ENCODE peak calls at places on chromosome 11, in ten cellular contexts. U, R, A, G, F, H, J, E, B and N are unnamed samples.
A peak's percentile ranks its signal among the peaks of the same experiment; 100 is the strongest.

GRCh38 chr11:2673871-2674471 is 25.8 kb downstream of the KCNQ1OT1 start:
- DNase-seq in U (no peak), R (no peak), A (peak; percentile 4), G (peak; percentile 24), F (no peak), H (peak; percentile 26), J (peak; percentile 62), E (no peak), B (no peak), N (no peak)

GRCh38 chr11:35367491-35367890 is 51.9 kb downstream of the SLC1A2 start:
- DNase-seq in U (peak; percentile 92), R (no peak), A (no peak), G (no peak), F (peak; percentile 56), H (no peak), J (no peak), E (peak; percentile 78), B (peak; percentile 38), N (peak; percentile 77)

GRCh38 chr11:76626921-76627391 is 43.6 kb downstream of the LRRC32 start:
- DNase-seq in U (peak; percentile 29), R (peak; percentile 84), A (no peak), G (no peak), F (no peak), H (no peak), J (no peak), E (no peak), B (peak; percentile 78), N (peak; percentile 87)

GRCh38 chr11:130512662-130513061 is 64.2 kb downstream of the ADAMTS15 start:
- DNase-seq in U (no peak), R (no peak), A (peak; percentile 32), G (no peak), F (no peak), H (no peak), J (no peak), E (no peak), B (no peak), N (no peak)

GRCh38 chr11:116963813-116964212 is 126.4 kb upstream of the APOA1 start:
- DNase-seq in U (no peak), R (no peak), A (no peak), G (no peak), F (no peak), H (no peak), J (no peak), E (no peak), B (no peak), N (peak; percentile 12)

GRCh38 chr11:43515090-43515489 is 156.4 kb downstream of the TTC17 start:
- DNase-seq in U (no peak), R (peak; percentile 6), A (peak; percentile 65), G (no peak), F (no peak), H (no peak), J (no peak), E (no peak), B (no peak), N (no peak)

GRCh38 chr11:132840220-132840619 is 692.1 kb downstream of the OPCML start:
- DNase-seq in U (no peak), R (no peak), A (no peak), G (no peak), F (no peak), H (no peak), J (no peak), E (no peak), B (no peak), N (no peak)

GRCh38 chr11:66918751-66919150 is 39.4 kb downstream of the PC start:
- DNase-seq in U (no peak), R (no peak), A (no peak), G (no peak), F (no peak), H (no peak), J (no peak), E (no peak), B (no peak), N (no peak)

GRCh38 chr11:25733777-25734176 is 598.2 kb upstream of the ANO3 start:
- DNase-seq in U (no peak), R (no peak), A (no peak), G (no peak), F (peak; percentile 2), H (no peak), J (no peak), E (peak; percentile 34), B (no peak), N (no peak)

GRCh38 chr11:134252539-134253188 is 488 bp downstream of the THYN1 start:
- DNase-seq in U (peak; percentile 57), R (peak; percentile 47), A (peak; percentile 14), G (no peak), F (peak; percentile 45), H (no peak), J (peak; percentile 82), E (no peak), B (no peak), N (peak; percentile 47)

GRCh38 chr11:117199061-117199915 is at the start of gene TAGLN:
- DNase-seq in U (peak; percentile 94), R (no peak), A (no peak), G (peak; percentile 47), F (peak; percentile 87), H (no peak), J (no peak), E (peak; percentile 92), B (peak; percentile 89), N (peak; percentile 95)

GRCh38 chr11:110095554-110095953 is 2.4 kb downstream of the ZC3H12C start:
- DNase-seq in U (no peak), R (no peak), A (no peak), G (no peak), F (peak; percentile 87), H (no peak), J (no peak), E (no peak), B (no peak), N (no peak)

GRCh38 chr11:64170419-64170818 is 4.5 kb upstream of the MACROD1 start:
- DNase-seq in U (no peak), R (no peak), A (no peak), G (no peak), F (no peak), H (no peak), J (no peak), E (no peak), B (no peak), N (no peak)

GRCh38 chr11:102364991-102365390 is 18.0 kb downstream of the BIRC2 start:
- DNase-seq in U (no peak), R (no peak), A (no peak), G (no peak), F (no peak), H (no peak), J (no peak), E (no peak), B (no peak), N (no peak)

GRCh38 chr11:102368472-102368871 is 21.5 kb downstream of the BIRC2 start:
- DNase-seq in U (no peak), R (no peak), A (no peak), G (no peak), F (no peak), H (no peak), J (no peak), E (no peak), B (no peak), N (no peak)

DNA sequence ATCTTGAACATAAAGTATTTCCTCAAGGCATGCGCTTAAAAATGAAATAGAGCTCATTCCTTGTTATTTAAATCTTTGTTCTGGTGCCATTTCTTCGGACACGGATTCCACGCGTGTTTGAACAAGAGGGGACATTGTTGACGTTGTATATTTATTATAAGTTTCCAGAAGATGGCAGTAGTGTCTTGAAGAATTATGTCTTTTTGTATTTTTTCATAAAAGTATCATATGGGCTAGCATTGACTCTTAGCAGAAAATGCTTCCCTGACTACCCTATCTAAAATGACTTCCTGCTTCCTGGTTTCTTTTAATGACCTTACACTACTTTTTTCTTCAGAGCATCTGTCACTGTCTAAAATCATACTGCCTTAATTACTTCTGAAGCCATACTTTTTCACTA is 20.4 kb downstream of the BIRC2 start:
- DNase-seq in U (peak; percentile 23), R (peak; percentile 63), A (no peak), G (no peak), F (peak; percentile 9), H (no peak), J (no peak), E (peak; percentile 43), B (peak; percentile 13), N (peak; percentile 17)
- TF ChIP-seq CTCF in U (peak; percentile 29), R (peak; percentile 77), A (no peak), G (no peak), F (no peak), H (no peak), J (no peak), E (peak; percentile 10), B (no peak), N (peak; percentile 29)

DNA sequence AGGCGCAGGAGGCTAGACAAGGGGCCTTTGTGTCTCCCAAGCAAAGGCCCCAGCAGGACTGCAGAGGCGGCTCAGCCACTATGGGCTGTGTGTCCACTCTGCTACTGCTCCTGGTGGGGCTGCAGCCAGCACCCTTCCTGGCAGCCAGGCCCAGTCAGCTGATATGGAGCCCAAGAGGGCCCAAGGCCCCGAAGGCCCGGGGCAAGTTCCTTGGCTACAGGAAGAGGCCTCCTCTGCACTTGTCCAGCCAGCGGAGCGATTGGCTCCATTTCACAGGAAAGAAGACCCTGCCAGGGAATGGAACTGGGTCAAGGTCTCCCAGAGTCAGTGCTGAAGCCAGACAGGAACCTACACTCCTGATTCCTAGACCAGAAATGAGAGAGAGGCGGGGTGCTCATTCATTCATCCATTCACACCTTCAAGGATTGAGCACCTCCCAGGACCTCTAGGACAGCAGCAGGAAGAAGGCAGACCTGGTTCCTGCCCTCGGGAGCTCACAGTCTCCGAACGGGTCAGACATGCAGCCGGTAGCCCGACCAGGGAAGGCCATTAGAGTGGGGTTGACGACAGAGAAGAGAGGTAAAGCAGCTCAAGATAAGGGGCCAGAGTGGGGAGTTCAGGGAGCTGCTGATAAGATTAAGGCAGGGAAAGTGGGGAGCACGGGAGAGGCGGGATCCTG is 811 bp upstream of the P2RY2 start:
- DNase-seq in U (no peak), R (no peak), A (no peak), G (no peak), F (no peak), H (no peak), J (peak; percentile 84), E (no peak), B (no peak), N (no peak)
- H3K4me3 ChIP-seq in U (no peak overlapping the region), R (no peak overlapping the region), A (no peak overlapping the region), G (no peak overlapping the region), F (peak overlapping the region; percentile 77), H (no peak overlapping the region), J (peak overlapping the region; percentile 53), E (no peak overlapping the region), B (no peak overlapping the region), N (no peak overlapping the region)

GRCh38 chr11:119594639-119595249 is 134.3 kb downstream of the NECTIN1 start:
- DNase-seq in U (peak; percentile 87), R (no peak), A (no peak), G (no peak), F (peak; percentile 33), H (no peak), J (no peak), E (peak; percentile 90), B (no peak), N (peak; percentile 47)
- TF ChIP-seq CTCF in U (no peak), R (no peak), A (no peak), G (no peak), F (no peak), H (no peak), J (no peak), E (no peak), B (no peak), N (no peak)

DNA sequence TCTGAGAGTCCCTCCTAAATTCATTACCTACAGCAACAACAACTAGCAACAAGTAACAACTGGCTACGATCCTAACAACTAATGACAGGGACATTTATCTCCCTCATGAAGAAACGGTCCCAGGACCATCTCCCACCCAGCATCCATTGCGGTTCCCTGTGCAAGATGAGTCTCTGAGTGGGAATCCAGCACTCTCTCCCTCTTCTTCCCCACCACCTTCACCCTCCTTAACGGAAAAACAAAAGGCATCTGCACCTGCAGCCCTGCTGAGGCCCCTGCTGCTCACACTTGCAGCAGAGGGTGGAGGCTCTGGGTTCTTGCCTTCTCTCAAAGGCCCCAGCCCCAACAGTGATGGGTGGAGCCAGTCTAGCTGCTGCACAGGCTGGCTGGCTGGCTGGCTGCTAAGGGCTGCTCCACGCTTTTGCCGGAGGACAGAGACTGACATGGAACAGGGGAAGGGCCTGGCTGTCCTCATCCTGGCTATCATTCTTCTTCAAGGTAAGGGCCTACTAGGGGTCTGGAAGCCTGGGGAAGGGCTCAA is at the start of gene CD3G:
- DNase-seq in U (no peak), R (no peak), A (no peak), G (peak; percentile 26), F (no peak), H (no peak), J (peak; percentile 84), E (no peak), B (no peak), N (no peak)
- H3K4me3 ChIP-seq in U (no peak within 1 kb of the TSS), R (no peak within 1 kb of the TSS), A (no peak within 1 kb of the TSS), G (peak within 1 kb of the TSS; percentile 6), F (no peak within 1 kb of the TSS), H (no peak within 1 kb of the TSS), J (peak within 1 kb of the TSS; percentile 40), E (no peak within 1 kb of the TSS), B (no peak within 1 kb of the TSS), N (no peak within 1 kb of the TSS)